ENCODE peak calls at places on chromosomes 12 and 14, in ten cellular contexts. N is cardiac muscle cell, U is bronchial epithelial cell, L is mucosa of descending colon, S is upper lobe of right lung, F is right atrium auricular region, B is right lobe of liver, E is HFF-Myc, J is uterus, T is psoas muscle. D is an unnamed sample.

GRCh38 chr12:124283326-124283725 is 11.6 kb upstream of the RFLNA start:
- DNase-seq in T (no peak), L (no peak), F (no peak), U (no peak), E (no peak), N (no peak), J (no peak), S (no peak), B (no peak), D (no peak)

GRCh38 chr12:15754233-15754632 is 35.0 kb downstream of the EPS8 start:
- DNase-seq in N (no peak), J (no peak), B (no peak), T (no peak), S (no peak), L (no peak), F (no peak), U (no peak), E (no peak), D (no peak)

GRCh38 chr12:95204141-95204866 is 13.0 kb downstream of the FGD6 start:
- DNase-seq in L (peak), N (peak), B (peak), E (no peak), U (peak), F (peak), T (no peak), S (no peak), J (peak), D (peak)

GRCh38 chr12:106973545-106973944 is 13.4 kb downstream of the MTERF2 start:
- DNase-seq in E (no peak), F (no peak), S (no peak), J (no peak), N (no peak), B (no peak), U (no peak), T (no peak), L (no peak), D (no peak)

GRCh38 chr12:47360771-47361388 is 281.1 kb upstream of the AMIGO2 start:
- DNase-seq in J (no peak), N (peak), E (no peak), S (no peak), U (no peak), B (no peak), F (no peak), T (no peak), L (no peak), D (no peak)

GRCh38 chr14:58077621-58078020 is 74.4 kb downstream of the ARMH4 start:
- DNase-seq in F (no peak), S (no peak), L (no peak), J (no peak), B (no peak), U (no peak), N (peak), T (no peak), E (no peak), D (no peak)

GRCh38 chr12:68092976-68093375 is 66.6 kb downstream of the IFNG start:
- DNase-seq in B (no peak), T (no peak), N (no peak), F (no peak), J (no peak), E (no peak), U (peak), S (no peak), L (no peak), D (peak)

GRCh38 chr12:31574803-31575573 is 15.9 kb downstream of the DENND5B start:
- DNase-seq in F (no peak), S (no peak), U (peak), N (peak), E (no peak), L (no peak), B (no peak), T (no peak), J (no peak), D (peak)

GRCh38 chr14:75140620-75141019 is 13.8 kb upstream of the NEK9 start:
- DNase-seq in U (no peak), J (no peak), E (no peak), T (no peak), B (no peak), S (no peak), L (no peak), N (no peak), F (no peak), D (no peak)

GRCh38 chr14:75141062-75141461 is 14.2 kb upstream of the NEK9 start:
- DNase-seq in S (no peak), N (no peak), E (no peak), B (no peak), U (no peak), J (no peak), F (no peak), L (no peak), T (no peak), D (no peak)

GRCh38 chr14:75139185-75139584 is 12.3 kb upstream of the NEK9 start:
- DNase-seq in T (no peak), S (no peak), B (no peak), J (no peak), L (no peak), U (no peak), N (no peak), E (no peak), F (no peak), D (no peak)

GRCh38 chr14:75141967-75142366 is 15.1 kb upstream of the NEK9 start:
- DNase-seq in J (no peak), L (no peak), F (no peak), N (peak), U (no peak), S (no peak), B (no peak), T (no peak), E (no peak), D (no peak)

GRCh38 chr14:75138492-75138891 is 11.6 kb upstream of the NEK9 start:
- DNase-seq in N (no peak), T (no peak), S (no peak), U (no peak), J (no peak), L (no peak), E (no peak), F (no peak), B (no peak), D (no peak)
- H3K4me3 ChIP-seq in N (no peak), T (no peak), S (no peak), U (no peak), J (no peak), L (no peak), E (no peak), F (no peak), B (no peak), D (no peak)

GRCh38 chr12:114006482-114007425 is 40.6 kb upstream of the RBM19 start:
- DNase-seq in B (no peak), L (no peak), J (no peak), E (no peak), N (no peak), U (no peak), T (no peak), S (no peak), F (no peak), D (no peak)
- TF ChIP-seq CTCF in B (no peak), L (no peak), J (no peak), E (no peak), N (no peak), U (no peak), T (no peak), S (no peak), F (no peak), D (no peak)

DNA sequence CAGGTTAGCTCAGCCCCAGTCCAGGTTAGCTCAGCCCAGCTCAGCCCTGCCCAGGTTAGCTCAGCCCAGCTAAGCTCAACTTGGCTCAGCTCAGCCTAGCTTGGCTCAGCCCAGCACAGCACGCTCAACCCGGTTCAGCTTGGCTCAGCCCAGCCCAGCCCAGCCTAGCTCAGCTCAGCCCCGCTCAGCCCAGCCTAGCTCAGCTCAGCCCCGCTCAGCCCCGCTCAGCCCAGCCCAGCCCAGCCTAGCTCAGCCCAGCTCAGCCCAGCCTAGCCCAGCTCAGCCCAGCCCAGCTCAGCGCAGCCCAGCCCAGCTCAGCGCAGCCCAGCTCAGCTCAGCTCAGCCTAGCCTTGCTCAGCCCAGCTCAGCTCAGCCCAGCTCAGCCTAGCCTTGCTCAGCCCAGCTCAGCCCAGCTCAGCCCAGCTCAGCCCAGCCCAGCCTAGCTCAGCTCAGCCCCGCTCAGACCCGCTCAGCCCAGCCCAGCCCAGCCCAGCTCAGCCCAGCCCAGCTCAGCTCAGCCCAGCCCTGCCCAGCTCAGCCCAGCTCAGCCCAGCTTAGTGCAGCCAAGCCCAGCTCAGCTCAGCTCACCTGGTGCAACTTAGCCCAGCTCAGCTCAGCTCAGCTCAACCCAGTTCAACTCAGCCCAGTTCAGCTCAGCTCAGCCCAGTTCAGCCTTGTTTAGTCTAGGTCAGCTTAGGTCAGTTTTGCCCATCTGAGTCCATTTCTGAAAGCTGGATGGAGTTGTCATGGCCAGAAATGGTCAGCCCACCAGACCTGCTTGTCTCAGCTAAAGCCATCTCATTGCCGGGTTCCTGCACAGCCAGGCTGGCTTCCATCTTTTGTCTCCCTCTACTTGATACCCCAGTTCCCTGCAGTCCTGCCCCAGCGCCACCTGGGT is 333.6 kb downstream of the TMEM121 start:
- DNase-seq in J (peak), F (no peak), B (peak), L (peak), U (no peak), E (no peak), S (peak), N (no peak), T (peak), D (no peak)
- H3K4me3 ChIP-seq in J (no peak), F (no peak), B (no peak), L (no peak), U (no peak), E (no peak), S (no peak), N (no peak), T (no peak), D (no peak)

DNA sequence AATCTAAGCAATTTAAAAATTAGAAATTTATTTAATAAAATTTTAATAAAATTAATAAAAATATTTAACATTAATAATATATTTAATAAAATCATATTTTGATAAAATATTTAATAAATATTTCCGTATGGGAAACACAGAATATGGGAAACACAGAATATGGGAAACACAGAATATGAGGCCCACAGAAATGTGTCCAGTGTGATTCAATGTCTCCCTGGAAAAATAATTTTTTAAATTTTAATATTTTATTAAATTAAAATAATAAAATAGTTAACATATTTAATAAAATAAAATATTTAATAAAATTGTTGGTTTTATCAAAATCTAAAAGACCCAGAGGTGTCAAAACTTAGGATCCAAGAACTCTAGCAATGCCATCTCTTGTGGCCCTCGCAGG is 186.4 kb downstream of the TMEM132D start:
- DNase-seq in T (no peak), B (no peak), F (no peak), J (no peak), S (no peak), N (no peak), L (no peak), E (no peak), U (no peak), D (no peak)
- TF ChIP-seq CTCF in T (no peak), B (no peak), F (no peak), J (no peak), S (no peak), N (no peak), L (no peak), E (no peak), U (no peak), D (no peak)

GRCh38 chr12:104958009-104958945 is at the start of gene SLC41A2:
- DNase-seq in S (peak), L (peak), U (peak), F (peak), T (peak), B (peak), N (peak), E (peak), J (peak), D (peak)

GRCh38 chr12:104955703-104956102 is 2.4 kb downstream of the SLC41A2 start:
- DNase-seq in S (no peak), J (no peak), E (no peak), U (no peak), F (no peak), B (no peak), T (no peak), L (no peak), N (no peak), D (no peak)

GRCh38 chr12:104958946-104959841 is 1.1 kb upstream of the SLC41A2 start:
- DNase-seq in T (no peak), F (no peak), E (no peak), B (no peak), U (peak), J (no peak), L (peak), S (no peak), N (peak), D (no peak)

GRCh38 chr12:104957388-104958008 is 592 bp downstream of the SLC41A2 start:
- DNase-seq in N (no peak), S (no peak), B (no peak), J (no peak), U (no peak), E (no peak), L (no peak), F (no peak), T (no peak), D (peak)

GRCh38 chr12:104956870-104957301 is 1.2 kb downstream of the SLC41A2 start:
- DNase-seq in T (no peak), J (no peak), N (peak), U (no peak), B (no peak), E (no peak), F (no peak), S (no peak), L (no peak), D (no peak)
- H3K4me3 ChIP-seq in T (no peak), J (no peak), N (no peak), U (no peak), B (peak), E (no peak), F (peak), S (peak), L (no peak), D (no peak)

GRCh38 chr12:1279050-1279449 is 288.0 kb downstream of the ERC1 start:
- DNase-seq in S (no peak), T (no peak), B (no peak), L (no peak), N (no peak), U (no peak), E (no peak), J (no peak), F (no peak), D (no peak)
- TF ChIP-seq CTCF in S (no peak), T (peak), B (peak), L (no peak), N (no peak), U (no peak), E (no peak), J (no peak), F (no peak), D (no peak)

GRCh38 chr12:54002278-54002914 is 2.4 kb downstream of the HOXC9 start:
- DNase-seq in S (no peak), J (no peak), T (peak), B (no peak), F (no peak), N (no peak), E (no peak), U (no peak), L (no peak), D (no peak)
- H3K4me3 ChIP-seq in S (no peak), J (no peak), T (peak), B (no peak), F (no peak), N (no peak), E (no peak), U (no peak), L (no peak), D (no peak)

GRCh38 chr14:105481886-105482454 is 4.7 kb upstream of the CRIP1 start:
- DNase-seq in N (peak), F (peak), E (peak), T (peak), U (peak), B (peak), J (peak), L (peak), S (peak), D (peak)
- TF ChIP-seq CTCF in N (peak), F (no peak), E (no peak), T (no peak), U (peak), B (peak), J (peak), L (no peak), S (no peak), D (peak)

DNA sequence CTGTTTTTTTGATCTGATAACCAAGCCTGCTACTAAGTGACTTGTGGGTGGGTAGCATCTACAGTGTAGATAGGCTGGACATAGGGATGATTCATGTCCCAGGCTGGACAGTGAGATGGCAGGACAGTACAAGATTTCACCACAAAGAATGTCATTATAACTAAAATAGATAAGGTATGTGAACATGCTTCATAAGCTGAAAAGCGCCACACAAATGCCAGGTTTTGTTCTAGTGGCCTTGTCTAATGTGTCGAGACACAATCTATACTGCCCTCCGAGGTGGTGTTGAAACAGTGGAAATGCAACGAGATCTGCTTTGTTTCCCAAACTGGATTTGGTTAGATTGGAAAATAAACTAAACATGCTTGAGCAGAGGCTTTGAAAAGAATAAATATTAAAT is 4.4 kb downstream of the LGALS3 start:
- DNase-seq in L (no peak), T (no peak), F (no peak), N (peak), S (no peak), E (no peak), U (no peak), B (no peak), J (no peak), D (peak)
- H3K4me3 ChIP-seq in L (no peak), T (no peak), F (no peak), N (no peak), S (no peak), E (no peak), U (no peak), B (no peak), J (no peak), D (no peak)